ENCODE peak calls at places on chromosome X, in five cellular contexts. One of them, this sample, is unnamed.

GRCh38 chrX:126820700-126821420 is 1.3 kb downstream of the PRR32 start:
- DNase-seq in left ventricle myocardium inferior: peak
- DNase-seq in upper lobe of right lung: no peak
- DNase-seq in fibroblast of mammary gland: no peak
- DNase-seq in GM10248: no peak
- DNase-seq in this sample: peak

GRCh38 chrX:49001521-49002090 is 458 bp downstream of the GRIPAP1 start:
- DNase-seq in left ventricle myocardium inferior: no peak
- DNase-seq in fibroblast of mammary gland: peak
- DNase-seq in GM10248: peak
- DNase-seq in upper lobe of right lung: peak
- DNase-seq in this sample: peak

GRCh38 chrX:117327306-117327705 is 789.3 kb downstream of the KLHL13 start:
- DNase-seq in fibroblast of mammary gland: no peak
- DNase-seq in upper lobe of right lung: no peak
- DNase-seq in GM10248: no peak
- DNase-seq in left ventricle myocardium inferior: no peak
- DNase-seq in this sample: no peak

GRCh38 chrX:70219938-70220764 is 14.3 kb upstream of the AWAT1 start:
- DNase-seq in upper lobe of right lung: no peak
- DNase-seq in GM10248: no peak
- DNase-seq in left ventricle myocardium inferior: peak
- DNase-seq in fibroblast of mammary gland: peak
- DNase-seq in this sample: no peak

GRCh38 chrX:152086141-152086540 is 52.2 kb downstream of the MAGEA10 start:
- DNase-seq in left ventricle myocardium inferior: no peak
- DNase-seq in upper lobe of right lung: no peak
- DNase-seq in GM10248: no peak
- DNase-seq in fibroblast of mammary gland: no peak
- DNase-seq in this sample: no peak

GRCh38 chrX:17547658-17548057 is 172.7 kb downstream of the NHS start:
- DNase-seq in upper lobe of right lung: peak
- DNase-seq in GM10248: no peak
- DNase-seq in fibroblast of mammary gland: peak
- DNase-seq in left ventricle myocardium inferior: peak
- DNase-seq in this sample: no peak

GRCh38 chrX:104335765-104336164 is 81.0 kb upstream of the ESX1 start:
- DNase-seq in upper lobe of right lung: no peak
- DNase-seq in left ventricle myocardium inferior: no peak
- DNase-seq in fibroblast of mammary gland: peak
- DNase-seq in GM10248: no peak
- DNase-seq in this sample: no peak

GRCh38 chrX:68889244-68889643 is 60.4 kb downstream of the EFNB1 start:
- DNase-seq in fibroblast of mammary gland: no peak
- DNase-seq in upper lobe of right lung: no peak
- DNase-seq in GM10248: no peak
- DNase-seq in left ventricle myocardium inferior: no peak
- DNase-seq in this sample: no peak

GRCh38 chrX:38627683-38628082 is 66.3 kb downstream of the TSPAN7 start:
- DNase-seq in upper lobe of right lung: no peak
- DNase-seq in fibroblast of mammary gland: peak
- DNase-seq in GM10248: peak
- DNase-seq in left ventricle myocardium inferior: no peak
- DNase-seq in this sample: no peak

GRCh38 chrX:134868766-134869495 is 121.9 kb upstream of the SMIM10 start:
- DNase-seq in fibroblast of mammary gland: peak
- DNase-seq in GM10248: no peak
- DNase-seq in left ventricle myocardium inferior: no peak
- DNase-seq in upper lobe of right lung: no peak
- DNase-seq in this sample: no peak

GRCh38 chrX:151384807-151385206 is 12.2 kb upstream of the VMA21 start:
- DNase-seq in upper lobe of right lung: no peak
- DNase-seq in left ventricle myocardium inferior: no peak
- DNase-seq in fibroblast of mammary gland: no peak
- DNase-seq in GM10248: no peak
- DNase-seq in this sample: no peak

GRCh38 chrX:80014141-80014940 is at the start of gene TBX22:
- DNase-seq in upper lobe of right lung: no peak
- DNase-seq in GM10248: no peak
- DNase-seq in fibroblast of mammary gland: no peak
- DNase-seq in left ventricle myocardium inferior: no peak
- DNase-seq in this sample: no peak

GRCh38 chrX:137195296-137195695 is 161.5 kb upstream of the GPR101 start:
- DNase-seq in upper lobe of right lung: no peak
- DNase-seq in left ventricle myocardium inferior: no peak
- DNase-seq in fibroblast of mammary gland: no peak
- DNase-seq in GM10248: no peak
- DNase-seq in this sample: no peak

GRCh38 chrX:154735695-154736393 is 15.0 kb downstream of the GAB3 start:
- DNase-seq in left ventricle myocardium inferior: peak
- DNase-seq in GM10248: no peak
- DNase-seq in fibroblast of mammary gland: peak
- DNase-seq in upper lobe of right lung: peak
- DNase-seq in this sample: no peak

GRCh38 chrX:136780738-136781137 is at the start of gene ARHGEF6:
- DNase-seq in fibroblast of mammary gland: no peak
- DNase-seq in left ventricle myocardium inferior: no peak
- DNase-seq in GM10248: no peak
- DNase-seq in upper lobe of right lung: no peak
- DNase-seq in this sample: no peak

GRCh38 chrX:136909119-136909705 is 28.7 kb upstream of the RBMX start:
- DNase-seq in upper lobe of right lung: peak
- DNase-seq in fibroblast of mammary gland: peak
- DNase-seq in left ventricle myocardium inferior: peak
- DNase-seq in GM10248: peak
- DNase-seq in this sample: peak

GRCh38 chrX:91414710-91415109 is 19.9 kb upstream of the PABPC5 start:
- DNase-seq in fibroblast of mammary gland: peak
- DNase-seq in upper lobe of right lung: no peak
- DNase-seq in GM10248: no peak
- DNase-seq in left ventricle myocardium inferior: no peak
- DNase-seq in this sample: no peak

GRCh38 chrX:23662187-23662586 is 5.1 kb upstream of the PRDX4 start:
- DNase-seq in left ventricle myocardium inferior: no peak
- DNase-seq in upper lobe of right lung: no peak
- DNase-seq in GM10248: no peak
- DNase-seq in fibroblast of mammary gland: no peak
- DNase-seq in this sample: no peak

GRCh38 chrX:64437665-64438064 is 42.4 kb upstream of the MTMR8 start:
- DNase-seq in upper lobe of right lung: no peak
- DNase-seq in GM10248: no peak
- DNase-seq in left ventricle myocardium inferior: no peak
- DNase-seq in fibroblast of mammary gland: no peak
- DNase-seq in this sample: no peak

GRCh38 chrX:15471016-15471415 is 22.1 kb downstream of the PIR start:
- DNase-seq in fibroblast of mammary gland: peak
- DNase-seq in left ventricle myocardium inferior: peak
- DNase-seq in GM10248: peak
- DNase-seq in upper lobe of right lung: no peak
- DNase-seq in this sample: no peak

GRCh38 chrX:140724337-140725105 is 15.0 kb downstream of the LINC00632 start:
- DNase-seq in upper lobe of right lung: no peak
- DNase-seq in GM10248: no peak
- DNase-seq in left ventricle myocardium inferior: no peak
- DNase-seq in fibroblast of mammary gland: peak
- DNase-seq in this sample: no peak

GRCh38 chrX:110944323-110944761 is 148.7 kb upstream of the CHRDL1 start:
- DNase-seq in upper lobe of right lung: no peak
- DNase-seq in fibroblast of mammary gland: no peak
- DNase-seq in left ventricle myocardium inferior: no peak
- DNase-seq in GM10248: peak
- DNase-seq in this sample: peak

GRCh38 chrX:23118890-23119527 is 119.2 kb downstream of the DDX53 start:
- DNase-seq in left ventricle myocardium inferior: no peak
- DNase-seq in upper lobe of right lung: no peak
- DNase-seq in fibroblast of mammary gland: no peak
- DNase-seq in GM10248: no peak
- DNase-seq in this sample: no peak

GRCh38 chrX:56763556-56764152 is 34.6 kb downstream of the NBDY start:
- DNase-seq in upper lobe of right lung: no peak
- DNase-seq in left ventricle myocardium inferior: no peak
- DNase-seq in fibroblast of mammary gland: peak
- DNase-seq in GM10248: peak
- DNase-seq in this sample: peak
- TF ChIP-seq CTCF in upper lobe of right lung: no peak
- TF ChIP-seq CTCF in left ventricle myocardium inferior: no peak
- TF ChIP-seq CTCF in fibroblast of mammary gland: peak
- TF ChIP-seq CTCF in GM10248: no peak
- TF ChIP-seq CTCF in this sample: no peak

GRCh38 chrX:55521687-55522086 is 32.0 kb upstream of the USP51 start:
- DNase-seq in GM10248: no peak
- DNase-seq in fibroblast of mammary gland: no peak
- DNase-seq in left ventricle myocardium inferior: no peak
- DNase-seq in upper lobe of right lung: no peak
- DNase-seq in this sample: no peak

GRCh38 chrX:55522577-55523254 is 33.1 kb upstream of the USP51 start:
- DNase-seq in left ventricle myocardium inferior: no peak
- DNase-seq in fibroblast of mammary gland: no peak
- DNase-seq in GM10248: no peak
- DNase-seq in upper lobe of right lung: no peak
- DNase-seq in this sample: no peak

GRCh38 chrX:55524487-55524886 is 34.8 kb upstream of the USP51 start:
- DNase-seq in fibroblast of mammary gland: peak
- DNase-seq in left ventricle myocardium inferior: no peak
- DNase-seq in upper lobe of right lung: no peak
- DNase-seq in GM10248: no peak
- DNase-seq in this sample: no peak
- TF ChIP-seq CTCF in fibroblast of mammary gland: no peak
- TF ChIP-seq CTCF in left ventricle myocardium inferior: peak
- TF ChIP-seq CTCF in upper lobe of right lung: peak
- TF ChIP-seq CTCF in GM10248: no peak
- TF ChIP-seq CTCF in this sample: peak

GRCh38 chrX:102154900-102155805 is 624 bp downstream of the BEX5 start:
- DNase-seq in left ventricle myocardium inferior: no peak
- DNase-seq in fibroblast of mammary gland: no peak
- DNase-seq in upper lobe of right lung: no peak
- DNase-seq in GM10248: no peak
- DNase-seq in this sample: no peak

GRCh38 chrX:102155806-102156179 is at the start of gene BEX5:
- DNase-seq in left ventricle myocardium inferior: peak
- DNase-seq in fibroblast of mammary gland: peak
- DNase-seq in GM10248: peak
- DNase-seq in upper lobe of right lung: peak
- DNase-seq in this sample: no peak

GRCh38 chrX:102154218-102154860 is 1.4 kb downstream of the BEX5 start:
- DNase-seq in left ventricle myocardium inferior: no peak
- DNase-seq in fibroblast of mammary gland: no peak
- DNase-seq in GM10248: no peak
- DNase-seq in upper lobe of right lung: no peak
- DNase-seq in this sample: no peak
- TF ChIP-seq CTCF in left ventricle myocardium inferior: peak
- TF ChIP-seq CTCF in fibroblast of mammary gland: no peak
- TF ChIP-seq CTCF in GM10248: peak
- TF ChIP-seq CTCF in upper lobe of right lung: peak
- TF ChIP-seq CTCF in this sample: peak

GRCh38 chrX:30060718-30061117 is 154.6 kb upstream of the MAGEB2 start:
- DNase-seq in fibroblast of mammary gland: peak
- DNase-seq in upper lobe of right lung: no peak
- DNase-seq in left ventricle myocardium inferior: no peak
- DNase-seq in GM10248: no peak
- DNase-seq in this sample: no peak
- TF ChIP-seq CTCF in fibroblast of mammary gland: peak
- TF ChIP-seq CTCF in upper lobe of right lung: no peak
- TF ChIP-seq CTCF in left ventricle myocardium inferior: peak
- TF ChIP-seq CTCF in GM10248: no peak
- TF ChIP-seq CTCF in this sample: peak

GRCh38 chrX:132636080-132636479 is 147.2 kb upstream of the MBNL3 start:
- DNase-seq in left ventricle myocardium inferior: no peak
- DNase-seq in GM10248: no peak
- DNase-seq in fibroblast of mammary gland: peak
- DNase-seq in upper lobe of right lung: no peak
- DNase-seq in this sample: no peak
- TF ChIP-seq CTCF in left ventricle myocardium inferior: no peak
- TF ChIP-seq CTCF in GM10248: no peak
- TF ChIP-seq CTCF in fibroblast of mammary gland: no peak
- TF ChIP-seq CTCF in upper lobe of right lung: peak
- TF ChIP-seq CTCF in this sample: peak